ENCODE peak calls at places on chromosomes 16 and 17, in five cellular contexts. S is stimulated activated CD4-positive, alpha-beta T cell treated with anti-CD3 and anti-CD28 coated beads, Interleukin-12 subunit alpha, Interleukin-12 subunit beta, amount 100 ng/mL, for 24 hours; F is NCI-H2081; G is posterior cingulate gyrus; P is GM23248. M is an unnamed sample.

GRCh38 chr16:48409839-48410610 is 24.8 kb upstream of the SIAH1 start:
- DNase-seq in S (no peak), F (no peak), P (peak), G (no peak), M (no peak)

GRCh38 chr17:77498056-77498785 is 357.5 kb downstream of the SEC14L1 start:
- DNase-seq in G (no peak), P (no peak), S (no peak), F (no peak), M (no peak)

GRCh38 chr17:42518755-42519545 is 17.1 kb upstream of the NAGLU start:
- DNase-seq in G (no peak), P (no peak), F (peak), S (no peak), M (no peak)

GRCh38 chr17:82505296-82505695 is 14.2 kb upstream of the FOXK2 start:
- DNase-seq in F (no peak), P (no peak), S (no peak), G (no peak), M (no peak)

GRCh38 chr17:59115474-59115873 is 8.8 kb upstream of the TRIM37 start:
- DNase-seq in P (no peak), S (no peak), F (no peak), G (no peak), M (no peak)

GRCh38 chr17:31390748-31391495 is 553 bp upstream of the RAB11FIP4 start:
- DNase-seq in F (no peak), G (no peak), P (peak), S (no peak), M (no peak)

GRCh38 chr17:72618018-72618509 is 474.4 kb downstream of the SLC39A11 start:
- DNase-seq in S (no peak), G (no peak), F (no peak), P (peak), M (no peak)

GRCh38 chr16:88798073-88798472 is 5.5 kb upstream of the CDT1 start:
- DNase-seq in G (no peak), P (no peak), S (no peak), F (no peak), M (no peak)

GRCh38 chr16:74682556-74682955 is 15.9 kb upstream of the RFWD3 start:
- DNase-seq in F (no peak), G (no peak), S (no peak), P (no peak), M (no peak)

GRCh38 chr17:77804796-77805426 is 153.6 kb upstream of the TNRC6C start:
- DNase-seq in S (no peak), F (no peak), P (no peak), G (no peak), M (no peak)

GRCh38 chr17:861364-861763 is 79.2 kb downstream of the MRM3 start:
- DNase-seq in F (no peak), S (no peak), G (no peak), P (no peak), M (no peak)

GRCh38 chr17:72792771-72793170 is 299.7 kb downstream of the SLC39A11 start:
- DNase-seq in P (no peak), F (no peak), G (no peak), S (no peak), M (no peak)

GRCh38 chr16:383326-384020 is 1.7 kb upstream of the PGAP6 start:
- DNase-seq in G (no peak), S (no peak), P (no peak), F (peak), M (no peak)

GRCh38 chr17:2391597-2392251 is 9.1 kb downstream of the MNT start:
- DNase-seq in P (no peak), F (no peak), G (no peak), S (no peak), M (no peak)

GRCh38 chr16:77840623-77841274 is 52.4 kb downstream of the VAT1L start:
- DNase-seq in P (peak), G (no peak), S (no peak), F (no peak), M (no peak)

M was measured in stimulated activated CD8-positive, alpha-beta memory T cell treated with anti-CD3 and anti-CD28 coated beads, Interleukin-7, amount 100 ng/mL, for 48 hours.